ENCODE peak calls at places on chromosome 13, in eight cellular contexts. L is neural crest cell; I is Calu3; H is NCI-H1105 treated with DMSO at 0.1 percent for 48 hours; O is stimulated activated CD8-positive, alpha-beta memory T cell treated with anti-CD3 and anti-CD28 coated beads, Interleukin-4, amount 100 ng/mL, for 48 hours; B is GM12865; Z is AG09309; U is ELR. F is an unnamed sample.

GRCh38 chr13:20492641-20493040 is 33.0 kb downstream of the CRYL1 start:
- DNase-seq in Z (no peak), O (peak; percentile 76), I (peak; percentile 60), L (peak; percentile 35), B (peak; percentile 65), U (peak; percentile 70), H (no peak), F (peak; percentile 55)

GRCh38 chr13:45219938-45220375 is 19.1 kb upstream of the KCTD4 start:
- DNase-seq in B (no peak), I (peak; percentile 28), H (no peak), Z (peak; percentile 48), L (no peak), O (no peak), U (peak; percentile 96), F (no peak)

GRCh38 chr13:113117335-113117872 is 5.2 kb upstream of the F10 start:
- DNase-seq in I (no peak), O (no peak), B (no peak), H (no peak), L (no peak), Z (no peak), U (peak; percentile 29), F (no peak)

GRCh38 chr13:39612023-39612637 is 9.1 kb upstream of the LHFPL6 start:
- DNase-seq in B (peak; percentile 79), I (peak; percentile 57), L (peak; percentile 71), O (peak; percentile 74), Z (peak; percentile 52), U (peak; percentile 80), H (peak; percentile 48), F (peak; percentile 49)

GRCh38 chr13:30895773-30896172 is 10.3 kb upstream of the MEDAG start:
- DNase-seq in B (no peak), L (no peak), H (no peak), O (no peak), U (peak; percentile 82), I (no peak), Z (peak; percentile 74), F (no peak)

GRCh38 chr13:38350114-38350617 is 515 bp downstream of the UFM1 start:
- DNase-seq in H (peak; percentile 39), U (peak; percentile 64), B (peak; percentile 67), L (no peak), Z (peak; percentile 11), I (peak; percentile 58), O (peak; percentile 75), F (peak; percentile 35)

GRCh38 chr13:64934569-64935362 is 2295.4 kb downstream of the PCDH9 start:
- DNase-seq in B (no peak), U (no peak), O (no peak), L (no peak), Z (no peak), I (no peak), H (no peak), F (no peak)

GRCh38 chr13:47678201-47678963 is 322.7 kb downstream of the SUCLA2 start:
- DNase-seq in O (no peak), I (no peak), B (no peak), H (no peak), Z (no peak), L (no peak), U (no peak), F (no peak)

GRCh38 chr13:39037410-39037879 is 444 bp downstream of the PROSER1 start:
- DNase-seq in Z (no peak), U (peak; percentile 25), B (no peak), L (no peak), H (peak; percentile 70), O (no peak), I (no peak), F (no peak)

GRCh38 chr13:30618186-30618937 is 642 bp downstream of the USPL1 start:
- DNase-seq in B (peak; percentile 42), H (no peak), I (peak; percentile 3), O (no peak), L (no peak), U (no peak), Z (no peak), F (peak; percentile 13)

GRCh38 chr13:81017525-81018152 is 676.7 kb upstream of the SPRY2 start:
- DNase-seq in B (peak; percentile 35), L (no peak), H (peak; percentile 54), O (no peak), I (no peak), Z (peak; percentile 2), U (peak; percentile 74), F (peak; percentile 28)

GRCh38 chr13:45564108-45564507 is 51.4 kb downstream of the ERICH6B start:
- DNase-seq in I (no peak), O (no peak), B (no peak), U (peak; percentile 59), H (no peak), L (no peak), Z (peak; percentile 3), F (no peak)

GRCh38 chr13:30346159-30346788 is 38.9 kb upstream of the KATNAL1 start:
- DNase-seq in L (no peak), B (peak; percentile 79), H (no peak), U (no peak), O (peak; percentile 74), I (peak; percentile 16), Z (no peak), F (peak; percentile 36)

GRCh38 chr13:29509999-29510586 is 85.4 kb downstream of the SLC7A1 start:
- DNase-seq in O (no peak), B (no peak), H (no peak), L (no peak), U (peak; percentile 66), Z (no peak), I (no peak), F (no peak)

GRCh38 chr13:51844862-51845573 is at the start of gene TMEM272:
- DNase-seq in B (peak; percentile 26), I (peak; percentile 74), O (peak; percentile 83), H (no peak), Z (no peak), U (peak; percentile 58), L (peak; percentile 74), F (peak; percentile 63)

GRCh38 chr13:94968040-94968756 is 255.9 kb upstream of the SOX21 start:
- DNase-seq in L (peak; percentile 47), B (no peak), I (no peak), O (no peak), U (peak; percentile 37), Z (no peak), H (no peak), F (no peak)

GRCh38 chr13:36789061-36789460 is 30.0 kb upstream of the RFXAP start:
- DNase-seq in H (no peak), Z (no peak), U (no peak), O (no peak), B (no peak), I (no peak), L (no peak), F (no peak)

GRCh38 chr13:100130092-100130491 is 41.2 kb downstream of the PCCA start:
- DNase-seq in H (no peak), B (no peak), U (no peak), O (no peak), L (no peak), Z (no peak), I (no peak), F (no peak)

GRCh38 chr13:111122056-111122455 is 6.9 kb downstream of the ARHGEF7 start:
- DNase-seq in Z (no peak), I (no peak), O (no peak), U (no peak), H (peak; percentile 51), L (no peak), B (no peak), F (no peak)

GRCh38 chr13:35484384-35484783 is 7.9 kb upstream of the MAB21L1 start:
- DNase-seq in O (no peak), L (no peak), U (peak; percentile 34), B (no peak), H (no peak), Z (no peak), I (no peak), F (no peak)

GRCh38 chr13:102878491-102878890 is 32.7 kb downstream of the ERCC5 start:
- DNase-seq in I (no peak), Z (no peak), O (no peak), L (no peak), B (no peak), H (no peak), U (no peak), F (no peak)

GRCh38 chr13:50309872-50310594 is 294.8 kb downstream of the KCNRG start:
- DNase-seq in Z (no peak), O (no peak), I (no peak), H (no peak), U (no peak), B (no peak), L (no peak), F (no peak)

GRCh38 chr13:20799726-20800416 is 26.1 kb upstream of the EEF1AKMT1 start:
- DNase-seq in B (no peak), U (peak; percentile 63), I (no peak), O (no peak), Z (no peak), L (no peak), H (no peak), F (no peak)

F was measured in GM20000.